ENCODE peak calls at places on chromosome 19, in five cellular contexts. E is mucosa of descending colon; K is CD8-positive, alpha-beta T cell; Z is brain microvascular endothelial cell; M is AG04449. R is an unnamed sample.

GRCh38 chr19:43437712-43438111 is 23.0 kb downstream of the TEX101 start:
- DNase-seq in E (no peak), K (no peak), Z (no peak), M (no peak), R (no peak)

GRCh38 chr19:16441661-16442071 is 30.1 kb downstream of the EPS15L1 start:
- DNase-seq in E (peak; percentile 34), K (no peak), Z (no peak), M (no peak), R (no peak)

GRCh38 chr19:21134934-21135366 is 6.9 kb upstream of the ZNF431 start:
- DNase-seq in E (no peak), K (no peak), Z (no peak), M (no peak), R (no peak)

GRCh38 chr19:34732548-34733255 is 1.3 kb upstream of the ZNF181 start:
- DNase-seq in E (peak; percentile 27), K (no peak), Z (no peak), M (no peak), R (no peak)

GRCh38 chr19:41893899-41894298 is 10.9 kb downstream of the ARHGEF1 start:
- DNase-seq in E (no peak), K (no peak), Z (peak; percentile 15), M (no peak), R (no peak)

GRCh38 chr19:18304496-18305312 is 18.2 kb downstream of the LSM4 start:
- DNase-seq in E (peak; percentile 69), K (peak; percentile 86), Z (peak; percentile 80), M (no peak), R (peak; percentile 90)

GRCh38 chr19:50723069-50723468 is at the start of gene CLEC11A:
- DNase-seq in E (peak; percentile 40), K (no peak), Z (peak; percentile 52), M (no peak), R (no peak)

GRCh38 chr19:50972795-50973376 is 3.5 kb upstream of the KLK6 start:
- DNase-seq in E (no peak), K (no peak), Z (no peak), M (no peak), R (no peak)

GRCh38 chr19:12939292-12939606 is 840 bp downstream of the CALR start:
- DNase-seq in E (no peak), K (peak; percentile 27), Z (peak; percentile 57), M (no peak), R (no peak)

GRCh38 chr19:47255947-47256687 is at the start of gene CCDC9:
- DNase-seq in E (peak; percentile 94), K (peak; percentile 89), Z (peak; percentile 88), M (peak; percentile 70), R (peak; percentile 98)

GRCh38 chr19:55592391-55593090 is 6.8 kb downstream of the FIZ1 start:
- DNase-seq in E (no peak), K (no peak), Z (no peak), M (no peak), R (no peak)

GRCh38 chr19:17871878-17872250 is at the start of gene SLC5A5:
- DNase-seq in E (no peak), K (no peak), Z (no peak), M (no peak), R (no peak)

GRCh38 chr19:29529646-29530548 is 4.1 kb downstream of the VSTM2B start:
- DNase-seq in E (no peak), K (no peak), Z (no peak), M (no peak), R (peak; percentile 21)

GRCh38 chr19:18500376-18500775 is 21.5 kb downstream of the ELL start:
- DNase-seq in E (no peak), K (no peak), Z (no peak), M (no peak), R (no peak)

GRCh38 chr19:38727868-38728660 is 16.2 kb downstream of the CAPN12 start:
- DNase-seq in E (no peak), K (no peak), Z (peak; percentile 80), M (no peak), R (no peak)

GRCh38 chr19:47819841-47820244 is 1.9 kb upstream of the CRX start:
- DNase-seq in E (no peak), K (no peak), Z (no peak), M (no peak), R (no peak)

GRCh38 chr19:38666662-38667448 is 19.4 kb downstream of the ACTN4 start:
- DNase-seq in E (peak; percentile 38), K (no peak), Z (peak; percentile 63), M (no peak), R (peak; percentile 69)

GRCh38 chr19:3761382-3762129 is at the start of gene APBA3:
- DNase-seq in E (peak; percentile 95), K (peak; percentile 94), Z (peak; percentile 83), M (peak; percentile 31), R (peak; percentile 97)

GRCh38 chr19:29832801-29833200 is 21.0 kb downstream of the CCNE1 start:
- DNase-seq in E (no peak), K (no peak), Z (no peak), M (no peak), R (no peak)

DNA sequence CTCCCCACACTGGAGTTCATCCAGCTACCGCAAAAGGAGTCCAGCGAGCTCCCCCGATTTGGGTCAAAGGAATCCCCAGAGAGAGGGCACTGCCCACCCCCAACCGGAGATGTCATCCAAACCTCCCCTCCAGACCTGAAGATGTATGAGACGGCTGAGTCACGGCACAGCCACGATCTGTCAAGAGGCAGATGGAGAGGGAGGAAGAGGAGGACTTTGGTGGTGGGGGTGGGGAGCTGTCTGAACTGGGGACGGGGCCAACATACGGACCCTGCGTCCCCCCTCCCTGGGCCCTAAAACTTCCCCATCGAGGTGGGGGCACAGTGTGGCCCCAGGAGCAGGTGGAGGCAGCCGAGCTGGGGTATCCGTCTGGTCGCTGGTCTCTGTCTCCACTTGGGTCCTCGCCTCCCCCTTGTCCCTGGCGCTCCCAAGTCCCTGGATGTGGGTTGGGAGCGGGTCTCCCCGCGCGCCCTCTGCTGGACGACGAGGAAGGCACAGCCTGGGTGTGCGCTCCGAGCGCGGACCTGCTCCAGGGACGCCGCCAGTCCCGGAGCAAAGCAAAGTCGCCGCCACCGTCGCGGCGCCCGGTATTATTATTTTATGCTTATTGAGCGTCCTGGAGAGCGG is 3.8 kb downstream of the PDE4A start:
- DNase-seq in E (peak; percentile 88), K (peak; percentile 64), Z (peak; percentile 67), M (no peak), R (peak; percentile 70)
- H3K4me3 ChIP-seq in E (no peak overlapping the region), K (peak overlapping the region; percentile 57), Z (peak overlapping the region; percentile 42), M (peak overlapping the region; percentile 52), R (peak overlapping the region; percentile 36)

GRCh38 chr19:5110546-5110945 is 141.6 kb downstream of the KDM4B start:
- DNase-seq in E (no peak), K (no peak), Z (no peak), M (no peak), R (no peak)

GRCh38 chr19:5113101-5113557 is 144.2 kb downstream of the KDM4B start:
- DNase-seq in E (no peak), K (no peak), Z (peak; percentile 9), M (no peak), R (no peak)

GRCh38 chr19:5111051-5111450 is 142.1 kb downstream of the KDM4B start:
- DNase-seq in E (no peak), K (no peak), Z (no peak), M (no peak), R (no peak)

GRCh38 chr19:5112681-5113080 is 143.8 kb downstream of the KDM4B start:
- DNase-seq in E (no peak), K (no peak), Z (no peak), M (no peak), R (no peak)

DNA sequence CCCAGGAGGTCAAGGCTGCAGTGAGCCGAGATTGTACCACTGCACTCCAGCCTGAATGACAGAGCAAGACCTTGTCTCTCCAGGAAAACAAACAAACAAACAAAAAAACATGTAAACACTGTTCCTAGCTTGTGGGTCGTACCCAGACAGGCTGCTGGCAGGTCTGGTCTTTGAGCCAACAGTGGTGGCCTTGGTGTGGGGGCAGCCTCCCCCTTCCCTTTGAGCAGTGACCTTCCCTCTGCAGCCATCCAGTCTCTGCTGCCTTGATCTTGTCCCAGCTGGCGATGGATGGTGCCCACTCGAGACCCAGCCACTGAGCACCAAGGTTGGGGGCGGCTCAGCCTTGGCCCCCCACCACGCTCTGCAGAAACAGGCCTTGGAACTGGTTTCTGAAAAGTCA is 143.3 kb downstream of the KDM4B start:
- DNase-seq in E (no peak), K (no peak), Z (no peak), M (no peak), R (no peak)
- H3K4me3 ChIP-seq in E (no peak overlapping the region), K (no peak overlapping the region), Z (no peak overlapping the region), M (no peak overlapping the region), R (no peak overlapping the region)

GRCh38 chr19:8392017-8392591 is 1.9 kb downstream of the RAB11B start:
- DNase-seq in E (no peak), K (no peak), Z (no peak), M (no peak), R (no peak)
- H3K4me3 ChIP-seq in E (no peak overlapping the region), K (no peak overlapping the region), Z (no peak overlapping the region), M (no peak overlapping the region), R (no peak overlapping the region)

GRCh38 chr19:49459388-49459787 is 6.4 kb downstream of the ALDH16A1 start:
- DNase-seq in E (no peak), K (no peak), Z (no peak), M (no peak), R (no peak)
- H3K4me3 ChIP-seq in E (no peak overlapping the region), K (no peak overlapping the region), Z (no peak overlapping the region), M (no peak overlapping the region), R (no peak overlapping the region)

GRCh38 chr19:45553464-45553863 is 31.1 kb downstream of the OPA3 start:
- DNase-seq in E (peak; percentile 70), K (no peak), Z (no peak), M (no peak), R (peak; percentile 52)
- H3K4me3 ChIP-seq in E (no peak overlapping the region), K (no peak overlapping the region), Z (no peak overlapping the region), M (no peak overlapping the region), R (no peak overlapping the region)

GRCh38 chr19:40322951-40323615 is 25.1 kb downstream of the C19orf47 start:
- DNase-seq in E (no peak), K (no peak), Z (peak; percentile 25), M (no peak), R (no peak)

GRCh38 chr19:40321076-40321475 is 27.1 kb downstream of the C19orf47 start:
- DNase-seq in E (no peak), K (no peak), Z (no peak), M (no peak), R (no peak)

GRCh38 chr19:40320558-40320935 is 27.6 kb downstream of the C19orf47 start:
- DNase-seq in E (no peak), K (no peak), Z (no peak), M (no peak), R (no peak)

GRCh38 chr19:40322271-40322610 is 26.0 kb downstream of the C19orf47 start:
- DNase-seq in E (no peak), K (no peak), Z (peak; percentile 52), M (no peak), R (no peak)

GRCh38 chr19:40321566-40322270 is 26.5 kb downstream of the C19orf47 start:
- DNase-seq in E (no peak), K (no peak), Z (no peak), M (no peak), R (no peak)
- H3K4me3 ChIP-seq in E (no peak overlapping the region), K (no peak overlapping the region), Z (no peak overlapping the region), M (no peak overlapping the region), R (no peak overlapping the region)

R was measured in Peyer's patch.